ENCODE peak calls at places on chromosomes 3 and 15, in ten cellular contexts. M is foreskin fibroblast; A is mammary epithelial cell; L is HTR-8/SVneo; H is RPMI8226; B is OCI-LY7; O is AG04450; I is stimulated activated CD8-positive, alpha-beta memory T cell treated with anti-CD3 and anti-CD28 coated beads, Interleukin-4, amount 100 ng/mL, for 24 hours; K is GM12865; C is breast epithelium. Q is an unnamed sample.

GRCh38 chr15:89116404-89116803 is 28.1 kb downstream of the ABHD2 start:
- DNase-seq in M (no peak), A (no peak), L (no peak), H (peak; percentile 79), B (no peak), O (no peak), I (no peak), K (no peak), C (no peak), Q (no peak)

GRCh38 chr15:33310481-33311311 is at the start of gene RYR3:
- DNase-seq in M (peak; percentile 11), A (peak; percentile 66), L (no peak), H (peak; percentile 20), B (no peak), O (no peak), I (no peak), K (no peak), C (no peak), Q (no peak)

GRCh38 chr15:65204931-65205655 is 6.2 kb downstream of the CILP start:
- DNase-seq in M (no peak), A (no peak), L (no peak), H (no peak), B (no peak), O (no peak), I (no peak), K (no peak), C (no peak), Q (no peak)

GRCh38 chr15:50798684-50799083 is 33.2 kb upstream of the SPPL2A start:
- DNase-seq in M (peak; percentile 19), A (peak; percentile 45), L (no peak), H (no peak), B (no peak), O (no peak), I (no peak), K (peak; percentile 5), C (no peak), Q (peak; percentile 52)

GRCh38 chr3:155791190-155791589 is 14.9 kb downstream of the C3orf33 start:
- DNase-seq in M (peak; percentile 35), A (peak; percentile 26), L (no peak), H (peak; percentile 30), B (no peak), O (no peak), I (no peak), K (peak; percentile 10), C (no peak), Q (peak; percentile 52)

GRCh38 chr3:59567656-59568055 is 517.8 kb upstream of the CFAP20DC start:
- DNase-seq in M (no peak), A (no peak), L (no peak), H (no peak), B (no peak), O (no peak), I (no peak), K (no peak), C (no peak), Q (no peak)

GRCh38 chr3:43692085-43692484 is 1.3 kb downstream of the ABHD5 start:
- DNase-seq in M (no peak), A (no peak), L (no peak), H (no peak), B (no peak), O (no peak), I (no peak), K (no peak), C (no peak), Q (no peak)

GRCh38 chr15:50675524-50676144 is 11.0 kb downstream of the TRPM7 start:
- DNase-seq in M (peak; percentile 61), A (peak; percentile 10), L (peak; percentile 21), H (peak; percentile 20), B (peak; percentile 25), O (no peak), I (no peak), K (peak; percentile 21), C (no peak), Q (peak; percentile 2)

GRCh38 chr3:120153294-120153693 is 59.0 kb upstream of the GSK3B start:
- DNase-seq in M (peak; percentile 91), A (peak; percentile 96), L (no peak), H (no peak), B (no peak), O (no peak), I (no peak), K (no peak), C (no peak), Q (no peak)

GRCh38 chr3:166303685-166304084 is 466.5 kb upstream of the BCHE start:
- DNase-seq in M (no peak), A (no peak), L (no peak), H (no peak), B (no peak), O (no peak), I (no peak), K (no peak), C (no peak), Q (no peak)

GRCh38 chr3:38816026-38816425 is at the start of gene SCN10A:
- DNase-seq in M (no peak), A (no peak), L (no peak), H (no peak), B (no peak), O (no peak), I (no peak), K (no peak), C (no peak), Q (no peak)

GRCh38 chr3:139491027-139491700 is 14.8 kb upstream of the RBP2 start:
- DNase-seq in M (no peak), A (peak; percentile 49), L (no peak), H (no peak), B (no peak), O (no peak), I (no peak), K (no peak), C (no peak), Q (no peak)

GRCh38 chr15:101676965-101677364 is 24.8 kb upstream of the TM2D3 start:
- DNase-seq in M (peak; percentile 77), A (no peak), L (no peak), H (no peak), B (no peak), O (no peak), I (no peak), K (no peak), C (no peak), Q (no peak)

GRCh38 chr15:82850242-82850591 is 40.8 kb downstream of the WHAMM start:
- DNase-seq in M (peak; percentile 68), A (peak; percentile 20), L (no peak), H (no peak), B (no peak), O (no peak), I (no peak), K (no peak), C (no peak), Q (no peak)

GRCh38 chr3:53190659-53191058 is 29.6 kb downstream of the PRKCD start:
- DNase-seq in M (no peak), A (no peak), L (no peak), H (no peak), B (peak; percentile 80), O (no peak), I (no peak), K (peak; percentile 87), C (no peak), Q (no peak)

GRCh38 chr3:195714380-195715011 is 6.3 kb upstream of the MUC20 start:
- DNase-seq in M (peak; percentile 86), A (no peak), L (no peak), H (no peak), B (no peak), O (no peak), I (no peak), K (no peak), C (no peak), Q (no peak)

GRCh38 chr3:150059241-150059640 is 88.5 kb upstream of the PFN2 start:
- DNase-seq in M (no peak), A (no peak), L (no peak), H (no peak), B (no peak), O (no peak), I (no peak), K (no peak), C (no peak), Q (no peak)

GRCh38 chr3:31534036-31534435 is 1.3 kb downstream of the STT3B start:
- DNase-seq in M (peak; percentile 14), A (peak; percentile 27), L (peak; percentile 17), H (peak; percentile 53), B (peak; percentile 56), O (no peak), I (no peak), K (peak; percentile 47), C (no peak), Q (peak; percentile 30)

GRCh38 chr3:126149256-126149902 is 31.0 kb downstream of the ALDH1L1 start:
- DNase-seq in M (no peak), A (no peak), L (no peak), H (no peak), B (no peak), O (no peak), I (no peak), K (no peak), C (no peak), Q (no peak)

GRCh38 chr3:38133557-38134405 is 3.1 kb downstream of the ACAA1 start:
- DNase-seq in M (no peak), A (peak; percentile 37), L (no peak), H (no peak), B (no peak), O (no peak), I (no peak), K (no peak), C (no peak), Q (no peak)

GRCh38 chr15:67762610-67763368 is 62.5 kb upstream of the SKOR1 start:
- DNase-seq in M (peak; percentile 69), A (no peak), L (no peak), H (no peak), B (peak; percentile 78), O (no peak), I (peak; percentile 13), K (peak; percentile 88), C (no peak), Q (no peak)

Q was measured in MV-4-11.